ENCODE peak calls at places on chromosomes 1 and 21, in seven cellular contexts. W, G, N, I, H, Y and U are unnamed samples.

GRCh38 chr1:176603696-176604095 is 140.7 kb downstream of the PAPPA2 start:
- DNase-seq in Y (no peak), N (no peak), H (no peak), I (no peak), W (no peak), G (no peak), U (no peak)

GRCh38 chr1:197841828-197842573 is 60.4 kb upstream of the C1orf53 start:
- DNase-seq in H (no peak), G (peak; percentile 60), W (no peak), N (no peak), I (no peak), Y (peak; percentile 39), U (no peak)

GRCh38 chr1:211951856-211952255 is 83.5 kb downstream of the INTS7 start:
- DNase-seq in Y (peak; percentile 50), N (no peak), H (no peak), W (no peak), I (no peak), G (peak; percentile 74), U (no peak)

GRCh38 chr1:218304281-218305039 is 19.4 kb downstream of the RRP15 start:
- DNase-seq in W (no peak), G (peak; percentile 47), I (peak; percentile 16), H (no peak), N (no peak), Y (peak; percentile 50), U (no peak)

GRCh38 chr21:41973861-41974751 is 20.3 kb upstream of the C2CD2 start:
- DNase-seq in G (peak; percentile 5), N (peak; percentile 43), W (no peak), Y (no peak), H (no peak), I (peak; percentile 85), U (peak; percentile 27)

GRCh38 chr1:27058976-27059688 is 46.5 kb upstream of the TENT5B start:
- DNase-seq in G (no peak), I (peak; percentile 63), H (peak; percentile 64), W (no peak), Y (no peak), N (peak; percentile 59), U (no peak)

GRCh38 chr1:243763806-243764205 is 86.2 kb downstream of the AKT3 start:
- DNase-seq in I (no peak), Y (no peak), W (no peak), H (no peak), N (no peak), G (no peak), U (no peak)

GRCh38 chr1:90614872-90615271 is 102.2 kb downstream of the BARHL2 start:
- DNase-seq in N (no peak), G (no peak), W (no peak), I (peak; percentile 34), Y (no peak), H (no peak), U (no peak)

GRCh38 chr1:181390350-181391080 is 92.8 kb upstream of the CACNA1E start:
- DNase-seq in I (no peak), H (no peak), W (no peak), Y (no peak), N (no peak), G (no peak), U (peak; percentile 35)

GRCh38 chr1:228162286-228163003 is 3.2 kb upstream of the IBA57 start:
- DNase-seq in Y (no peak), H (peak; percentile 56), G (no peak), I (peak; percentile 83), N (no peak), W (no peak), U (no peak)

GRCh38 chr1:9996624-9997582 is at the start of gene RBP7:
- DNase-seq in H (peak; percentile 59), I (peak; percentile 35), G (no peak), W (peak; percentile 14), Y (no peak), N (peak; percentile 72), U (no peak)

GRCh38 chr1:186722711-186723309 is 42.6 kb upstream of the PTGS2 start:
- DNase-seq in G (peak; percentile 52), Y (peak; percentile 52), I (peak; percentile 62), N (no peak), H (no peak), W (peak; percentile 6), U (peak; percentile 73)

GRCh38 chr1:151981178-151981525 is 12.5 kb downstream of the S100A10 start:
- DNase-seq in I (no peak), G (no peak), W (no peak), N (no peak), Y (no peak), H (no peak), U (no peak)

GRCh38 chr21:42285569-42286245 is 29.5 kb downstream of the TFF3 start:
- DNase-seq in I (no peak), Y (no peak), H (no peak), W (no peak), N (no peak), G (no peak), U (no peak)

GRCh38 chr1:154186177-154186576 is 5.7 kb downstream of the TPM3 start:
- DNase-seq in G (peak; percentile 49), Y (peak; percentile 37), I (peak; percentile 79), H (peak; percentile 72), W (no peak), N (peak; percentile 73), U (peak; percentile 54)

GRCh38 chr1:44616991-44617702 is 57.1 kb downstream of the TMEM53 start:
- DNase-seq in I (peak; percentile 13), Y (peak; percentile 41), W (no peak), G (peak; percentile 34), N (peak; percentile 69), H (no peak), U (no peak)

GRCh38 chr1:89993541-89993940 is 1.4 kb upstream of the ZNF326 start:
- DNase-seq in H (no peak), Y (no peak), N (no peak), W (no peak), G (no peak), I (no peak), U (no peak)

GRCh38 chr1:201361652-201362504 is 15.6 kb downstream of the TNNT2 start:
- DNase-seq in W (peak; percentile 59), I (peak; percentile 78), N (peak; percentile 88), Y (peak; percentile 35), H (peak; percentile 86), G (peak; percentile 28), U (peak; percentile 70)

GRCh38 chr1:14010431-14010830 is 310.4 kb downstream of the PRDM2 start:
- DNase-seq in H (no peak), I (no peak), W (no peak), Y (no peak), N (no peak), G (no peak), U (peak; percentile 88)

GRCh38 chr1:118927826-118928225 is 60.3 kb downstream of the TBX15 start:
- DNase-seq in I (no peak), W (no peak), G (no peak), H (no peak), N (no peak), Y (no peak), U (no peak)

DNA sequence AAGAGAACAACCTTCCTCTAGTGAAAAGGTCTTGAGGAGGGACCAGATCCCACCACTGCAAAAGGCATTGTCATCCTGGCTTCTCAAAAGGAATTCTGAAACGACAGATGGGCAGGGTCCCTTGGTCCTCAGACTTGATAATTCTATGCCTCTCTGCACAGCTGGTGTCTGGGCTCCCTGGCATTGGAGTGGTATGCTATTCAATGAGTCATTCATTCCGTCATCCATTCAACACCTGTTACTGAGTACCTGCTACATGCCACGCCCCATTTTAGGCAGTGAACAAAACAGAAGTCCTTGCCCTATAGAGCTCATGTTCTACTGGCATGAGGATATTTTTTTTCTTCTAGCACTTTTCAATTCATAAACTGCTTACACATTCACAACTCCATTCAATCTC is 45.8 kb upstream of the HMGB4 start:
- DNase-seq in N (no peak), I (peak; percentile 23), H (no peak), Y (no peak), G (no peak), W (no peak), U (no peak)
- H3K18ac ChIP-seq in N (no peak overlapping the region), I (no peak overlapping the region), H (no peak overlapping the region), Y (no peak overlapping the region), G (no peak overlapping the region), W (no peak overlapping the region), U (no peak overlapping the region)

GRCh38 chr1:4062560-4062959 is 162.5 kb upstream of the C1orf174 start:
- DNase-seq in H (no peak), I (no peak), W (no peak), N (no peak), Y (no peak), G (no peak), U (no peak)
- H3K23ac ChIP-seq in H (no peak overlapping the region), I (no peak overlapping the region), W (peak overlapping the region; percentile 17), N (no peak overlapping the region), Y (no peak overlapping the region), G (no peak overlapping the region), U (no peak overlapping the region)

GRCh38 chr21:26800455-26801454 is 44.5 kb downstream of the ADAMTS1 start:
- DNase-seq in H (no peak), Y (peak; percentile 90), W (no peak), G (peak; percentile 42), I (no peak), N (no peak), U (peak; percentile 61)

GRCh38 chr21:26797878-26798456 is 47.2 kb downstream of the ADAMTS1 start:
- DNase-seq in N (no peak), G (no peak), Y (no peak), W (no peak), H (no peak), I (no peak), U (no peak)

GRCh38 chr21:26801524-26801923 is 43.7 kb downstream of the ADAMTS1 start:
- DNase-seq in G (peak; percentile 94), I (no peak), Y (peak; percentile 80), N (no peak), W (no peak), H (no peak), U (peak; percentile 92)

GRCh38 chr21:26800001-26800400 is 45.2 kb downstream of the ADAMTS1 start:
- DNase-seq in W (no peak), G (peak; percentile 15), I (no peak), Y (no peak), H (no peak), N (no peak), U (no peak)

DNA sequence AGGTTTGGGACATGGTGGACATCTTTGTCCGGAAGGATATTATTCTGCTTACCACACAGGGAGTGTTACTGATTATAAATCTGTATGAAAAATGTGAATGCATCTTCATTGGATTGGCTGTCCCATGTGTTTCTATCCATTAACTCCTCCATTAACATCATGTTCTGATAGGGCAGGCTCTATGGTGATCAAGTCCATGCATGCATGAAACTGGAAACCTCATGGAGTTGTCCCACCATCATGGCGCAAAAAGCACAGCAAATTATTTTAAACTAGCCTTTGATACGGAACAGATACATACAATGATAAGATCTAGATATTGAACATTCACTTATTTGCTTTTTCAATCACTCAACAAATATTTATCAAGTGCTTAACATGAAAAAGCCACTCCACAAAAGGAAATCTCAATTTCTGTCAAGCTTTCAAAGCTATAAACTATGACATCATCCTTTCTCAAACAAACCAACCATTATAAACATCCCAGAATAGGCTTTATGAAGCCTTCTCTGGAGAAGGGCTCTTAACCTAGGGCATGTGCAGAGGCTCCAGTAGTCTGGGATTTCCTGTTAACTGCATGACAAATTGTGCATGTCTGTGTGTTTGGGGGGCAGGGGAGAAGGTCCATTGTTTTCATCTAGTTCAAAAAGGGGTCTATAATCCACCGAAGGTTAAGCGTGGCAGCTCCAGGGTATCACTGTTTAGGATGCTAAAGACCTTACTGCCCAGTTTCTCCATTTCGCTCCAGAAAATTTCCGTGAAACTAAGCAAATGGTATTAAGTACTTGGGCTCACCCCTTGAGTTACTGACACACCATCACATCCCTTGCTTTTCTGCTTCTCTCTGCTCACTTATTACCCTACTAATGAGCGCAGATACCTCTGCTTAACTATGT is 46.1 kb downstream of the ADAMTS1 start:
- DNase-seq in Y (peak; percentile 86), I (no peak), N (no peak), G (peak; percentile 81), H (no peak), W (no peak), U (no peak)
- H3K18ac ChIP-seq in Y (peak overlapping the region; percentile 79), I (no peak overlapping the region), N (no peak overlapping the region), G (peak overlapping the region; percentile 90), H (no peak overlapping the region), W (no peak overlapping the region), U (no peak overlapping the region)

GRCh38 chr1:167770127-167770526 is 48.3 kb downstream of the MPZL1 start:
- DNase-seq in G (no peak), W (no peak), Y (no peak), H (no peak), N (no peak), I (peak; percentile 55), U (no peak)
- H3K23ac ChIP-seq in G (no peak overlapping the region), W (no peak overlapping the region), Y (no peak overlapping the region), H (no peak overlapping the region), N (no peak overlapping the region), I (no peak overlapping the region), U (no peak overlapping the region)